ENCODE peak calls at places on chromosomes 16 and 17, in nine cellular contexts. S is SK-N-DZ; U is H54; I is effector CD4-positive, alpha-beta T cell; W is G401; A is foreskin fibroblast; C is stimulated activated CD4-positive, alpha-beta T cell treated with anti-CD3 and anti-CD28 coated beads, Interleukin-4, amount 100 ng/mL, for 1 hour; B is lower leg skin; M is lung. H is an unnamed sample.

GRCh38 chr17:4054446-4054845 is 88.4 kb downstream of the ZZEF1 start:
- DNase-seq in U (no peak), I (no peak), C (no peak), B (no peak), A (no peak), M (no peak), W (no peak), S (no peak), H (no peak)

GRCh38 chr17:76635659-76636360 is 7.7 kb downstream of the ST6GALNAC1 start:
- DNase-seq in M (no peak), I (no peak), W (no peak), C (no peak), A (peak; percentile 20), U (no peak), S (peak; percentile 67), B (no peak), H (no peak)

GRCh38 chr16:69114346-69114975 is 9.0 kb downstream of the HAS3 start:
- DNase-seq in U (no peak), A (no peak), M (no peak), I (no peak), B (peak; percentile 70), S (no peak), C (no peak), W (no peak), H (no peak)

GRCh38 chr17:29574732-29575510 is 6.4 kb downstream of the TP53I13 start:
- DNase-seq in U (no peak), I (no peak), W (no peak), S (no peak), C (no peak), B (peak; percentile 81), M (no peak), A (no peak), H (no peak)

GRCh38 chr17:4899341-4900230 is at the start of gene C17orf107:
- DNase-seq in A (peak; percentile 83), B (peak; percentile 97), M (peak; percentile 78), C (peak; percentile 96), U (no peak), W (peak; percentile 74), S (no peak), I (peak; percentile 93), H (peak; percentile 94)

GRCh38 chr16:1929105-1929504 is 10.9 kb upstream of the HS3ST6 start:
- DNase-seq in U (peak; percentile 77), A (no peak), B (no peak), M (no peak), I (no peak), C (no peak), W (no peak), S (peak; percentile 78), H (no peak)

GRCh38 chr17:41723801-41724475 is 10.5 kb downstream of the HAP1 start:
- DNase-seq in S (no peak), I (no peak), M (no peak), B (no peak), U (no peak), C (no peak), W (no peak), A (no peak), H (no peak)

GRCh38 chr17:78174332-78174869 is 6.0 kb downstream of the SYNGR2 start:
- DNase-seq in A (no peak), C (no peak), M (peak; percentile 93), S (no peak), W (peak; percentile 96), U (no peak), B (peak; percentile 94), I (no peak), H (no peak)

GRCh38 chr16:86566601-86566965 is at the start of gene FOXC2:
- DNase-seq in U (peak; percentile 64), B (peak; percentile 95), I (peak; percentile 29), A (peak; percentile 96), S (no peak), C (peak; percentile 68), M (peak; percentile 67), W (peak; percentile 41), H (peak; percentile 46)

GRCh38 chr17:9839433-9839832 is 13.7 kb downstream of the GLP2R start:
- DNase-seq in I (no peak), S (no peak), W (no peak), A (no peak), C (no peak), U (no peak), B (peak; percentile 67), M (no peak), H (no peak)

GRCh38 chr17:27457731-27458523 is 1.7 kb downstream of the KSR1 start:
- DNase-seq in B (no peak), I (no peak), S (peak; percentile 46), M (no peak), A (no peak), U (no peak), W (peak; percentile 7), C (no peak), H (no peak)

GRCh38 chr17:62801553-62801952 is 6.6 kb downstream of the MARCHF10 start:
- DNase-seq in W (no peak), U (no peak), A (no peak), I (no peak), C (no peak), B (no peak), S (no peak), M (no peak), H (no peak)

GRCh38 chr17:11738151-11738550 is 139.9 kb downstream of the DNAH9 start:
- DNase-seq in A (no peak), U (no peak), W (no peak), B (no peak), I (no peak), C (no peak), S (no peak), M (no peak), H (no peak)

GRCh38 chr17:33335491-33336173 is 42.5 kb upstream of the ASIC2 start:
- DNase-seq in A (no peak), S (peak; percentile 54), W (no peak), U (no peak), I (no peak), M (no peak), B (no peak), C (no peak), H (no peak)

GRCh38 chr16:7650446-7650845 is 317.8 kb downstream of the RBFOX1 start:
- DNase-seq in W (no peak), C (no peak), S (peak; percentile 37), I (no peak), U (no peak), A (no peak), M (no peak), B (no peak), H (no peak)

GRCh38 chr16:88798772-88799455 is 4.7 kb upstream of the CDT1 start:
- DNase-seq in S (no peak), C (no peak), A (no peak), B (no peak), M (no peak), W (no peak), I (no peak), U (no peak), H (no peak)

GRCh38 chr16:85275533-85276249 is 163.4 kb upstream of the CIBAR2 start:
- DNase-seq in U (peak; percentile 93), W (peak; percentile 87), C (peak; percentile 71), B (peak; percentile 94), I (peak; percentile 46), A (no peak), M (peak; percentile 65), S (peak; percentile 84), H (peak; percentile 34)

GRCh38 chr17:27418366-27418615 is 38.0 kb upstream of the KSR1 start:
- DNase-seq in A (no peak), B (peak; percentile 78), W (no peak), S (no peak), I (no peak), C (no peak), U (no peak), M (no peak), H (no peak)

GRCh38 chr17:58097384-58098088 is 14.3 kb downstream of the DYNLL2 start:
- DNase-seq in A (no peak), B (no peak), M (no peak), S (no peak), C (no peak), W (peak; percentile 65), I (no peak), U (no peak), H (no peak)

GRCh38 chr16:85330694-85331188 is 218.5 kb upstream of the CIBAR2 start:
- DNase-seq in B (no peak), A (peak; percentile 69), C (no peak), S (peak; percentile 88), M (no peak), I (no peak), U (peak; percentile 80), W (peak; percentile 78), H (no peak)

GRCh38 chr16:66372078-66372897 is 5.8 kb downstream of the CDH5 start:
- DNase-seq in U (no peak), S (no peak), M (no peak), C (no peak), W (no peak), A (no peak), B (peak; percentile 80), I (no peak), H (no peak)

GRCh38 chr17:79942591-79943353 is 92.9 kb downstream of the TBC1D16 start:
- DNase-seq in B (peak; percentile 87), C (no peak), W (no peak), S (no peak), U (peak; percentile 60), I (no peak), A (peak; percentile 52), M (no peak), H (no peak)

GRCh38 chr17:75764711-75765421 is at the start of gene GALK1:
- DNase-seq in C (peak; percentile 72), I (peak; percentile 59), A (peak; percentile 60), U (peak; percentile 93), S (peak; percentile 72), B (peak; percentile 95), W (peak; percentile 58), M (peak; percentile 78), H (peak; percentile 68)

GRCh38 chr16:68062910-68063393 is 22.2 kb upstream of the NFATC3 start:
- DNase-seq in W (no peak), A (no peak), C (no peak), S (no peak), U (no peak), I (no peak), M (no peak), B (peak; percentile 76), H (peak; percentile 12)

GRCh38 chr16:31476305-31477219 is 4.6 kb downstream of the TGFB1I1 start:
- DNase-seq in B (peak; percentile 95), A (no peak), M (peak; percentile 90), U (no peak), I (peak; percentile 77), W (no peak), C (peak; percentile 90), S (peak; percentile 52), H (peak; percentile 93)

GRCh38 chr16:86625029-86625428 is 46.7 kb downstream of the FOXL1 start:
- DNase-seq in C (no peak), B (peak; percentile 77), S (peak; percentile 10), I (no peak), W (no peak), U (no peak), M (no peak), A (no peak), H (no peak)

GRCh38 chr16:77450790-77451487 is 16.1 kb upstream of the ADAMTS18 start:
- DNase-seq in I (no peak), U (no peak), W (peak; percentile 74), A (no peak), M (no peak), B (no peak), S (no peak), C (no peak), H (no peak)

GRCh38 chr17:73196500-73196899 is 3.6 kb downstream of the COG1 start:
- DNase-seq in I (no peak), M (no peak), C (no peak), W (peak; percentile 77), B (no peak), S (peak; percentile 67), A (no peak), U (no peak), H (no peak)

GRCh38 chr17:80832266-80832676 is 159.4 kb upstream of the CHMP6 start:
- DNase-seq in I (no peak), C (no peak), U (peak; percentile 78), A (peak; percentile 79), B (no peak), M (no peak), W (peak; percentile 50), S (peak; percentile 69), H (no peak)

GRCh38 chr17:82487898-82488297 is 29.4 kb downstream of the NARF start:
- DNase-seq in U (no peak), W (no peak), C (no peak), A (no peak), B (no peak), S (no peak), M (peak; percentile 68), I (no peak), H (no peak)

GRCh38 chr17:50304781-50305404 is 30.6 kb downstream of the TMEM92 start:
- DNase-seq in B (no peak), I (no peak), S (no peak), C (no peak), W (no peak), U (no peak), A (no peak), M (no peak), H (no peak)

H was measured in stimulated activated naive CD4-positive, alpha-beta T cell treated with Interleukin-2 at 50 U/mL for 16 hours.